ENCODE peak calls at places on chromosomes 2 and 18, in seven cellular contexts. N, D, K, W, X, Q and M are unnamed samples.

GRCh38 chr2:239322414-239323086 is 78.3 kb downstream of the HDAC4 start:
- DNase-seq in D (peak), N (no peak), X (no peak), W (no peak), K (no peak), Q (peak), M (no peak)

GRCh38 chr18:44453505-44453904 is 227.2 kb upstream of the SETBP1 start:
- DNase-seq in X (no peak), W (no peak), N (no peak), D (no peak), Q (no peak), K (no peak), M (peak)

GRCh38 chr2:99974966-99975365 is 167.4 kb downstream of the AFF3 start:
- DNase-seq in W (no peak), N (no peak), Q (no peak), D (peak), X (no peak), K (no peak), M (no peak)

GRCh38 chr18:39805218-39805617 is 2149.8 kb upstream of the PIK3C3 start:
- DNase-seq in K (no peak), W (no peak), N (no peak), Q (no peak), X (no peak), D (no peak), M (no peak)

GRCh38 chr2:241635756-241636155 is 1.2 kb downstream of the THAP4 start:
- DNase-seq in D (no peak), W (no peak), X (no peak), Q (no peak), N (no peak), K (peak), M (peak)

GRCh38 chr2:237451582-237452469 is 35.2 kb upstream of the MLPH start:
- DNase-seq in N (no peak), Q (peak), X (no peak), D (peak), W (no peak), K (peak), M (no peak)

GRCh38 chr18:24914148-24914525 is 437.8 kb downstream of the ZNF521 start:
- DNase-seq in X (no peak), Q (no peak), W (no peak), D (no peak), K (peak), N (no peak), M (no peak)

GRCh38 chr2:180523629-180524340 is 456.6 kb upstream of the UBE2E3 start:
- DNase-seq in Q (no peak), D (peak), W (no peak), N (no peak), X (no peak), K (no peak), M (peak)

GRCh38 chr2:138502253-138503086 is 900 bp downstream of the SPOPL start:
- DNase-seq in X (no peak), N (no peak), K (peak), D (no peak), W (no peak), Q (no peak), M (peak)

GRCh38 chr2:106566050-106566449 is 78.9 kb downstream of the CD8B2 start:
- DNase-seq in W (no peak), K (peak), Q (no peak), N (no peak), X (no peak), D (peak), M (peak)

GRCh38 chr2:191122638-191123294 is 28.0 kb downstream of the STAT4 start:
- DNase-seq in X (no peak), Q (no peak), W (no peak), K (no peak), N (no peak), D (no peak), M (no peak)

GRCh38 chr2:234674781-234675201 is 177.9 kb upstream of the ARL4C start:
- DNase-seq in W (no peak), X (peak), D (peak), K (no peak), Q (no peak), N (no peak), M (peak)

GRCh38 chr2:237178396-237178795 is 92.7 kb downstream of the COPS8 start:
- DNase-seq in Q (no peak), D (peak), W (no peak), X (no peak), K (no peak), N (no peak), M (peak)

GRCh38 chr2:233481368-233482142 is 85.0 kb downstream of the USP40 start:
- DNase-seq in N (no peak), Q (no peak), X (no peak), W (no peak), K (no peak), D (no peak), M (no peak)

GRCh38 chr2:217120429-217120828 is 260.6 kb upstream of the TNP1 start:
- DNase-seq in D (no peak), N (no peak), X (no peak), K (no peak), W (no peak), Q (no peak), M (no peak)

GRCh38 chr2:191677091-191677645 is 768 bp upstream of the NABP1 start:
- DNase-seq in W (no peak), D (peak), N (no peak), Q (no peak), X (peak), K (peak), M (peak)

GRCh38 chr18:11310476-11311086 is 161.2 kb upstream of the PIEZO2 start:
- DNase-seq in Q (peak), N (peak), W (no peak), K (peak), D (peak), X (peak), M (peak)

GRCh38 chr2:174682578-174683391 is 81.5 kb downstream of the CHRNA1 start:
- DNase-seq in X (peak), Q (peak), N (peak), D (peak), K (peak), W (no peak), M (peak)

GRCh38 chr2:86645752-86646151 is 22.1 kb upstream of the RNF103 start:
- DNase-seq in Q (no peak), N (no peak), X (no peak), W (no peak), D (no peak), K (peak), M (no peak)

GRCh38 chr2:94759211-94759610 is 112.0 kb upstream of the TEKT4 start:
- DNase-seq in N (no peak), K (no peak), D (no peak), Q (no peak), X (peak), W (no peak), M (no peak)

GRCh38 chr2:161436411-161436810 is 20.3 kb downstream of the TBR1 start:
- DNase-seq in X (no peak), K (no peak), Q (no peak), D (peak), W (no peak), N (no peak), M (no peak)

GRCh38 chr2:151638188-151638933 is 95.9 kb downstream of the NEB start:
- DNase-seq in Q (no peak), W (no peak), D (no peak), K (no peak), X (no peak), N (no peak), M (peak)

GRCh38 chr2:96336873-96337272 is 1.3 kb downstream of the NCAPH start:
- DNase-seq in X (no peak), W (no peak), D (no peak), Q (no peak), K (no peak), N (no peak), M (no peak)

GRCh38 chr2:100984892-100985307 is 17.2 kb upstream of the RPL31 start:
- DNase-seq in W (peak), D (peak), K (peak), Q (peak), X (peak), N (peak), M (peak)

GRCh38 chr2:66192888-66193287 is 242.0 kb upstream of the MEIS1 start:
- DNase-seq in D (no peak), Q (no peak), W (no peak), X (no peak), K (no peak), N (no peak), M (no peak)

GRCh38 chr2:238097201-238097987 is 2.7 kb upstream of the ESPNL start:
- DNase-seq in D (no peak), Q (no peak), K (no peak), W (no peak), X (no peak), N (no peak), M (no peak)

GRCh38 chr2:110146945-110147332 is 31.3 kb upstream of the MALL start:
- DNase-seq in W (no peak), Q (no peak), N (no peak), X (no peak), D (no peak), K (no peak), M (no peak)

GRCh38 chr2:121451373-121451772 is 79.3 kb upstream of the RNU4ATAC start:
- DNase-seq in W (no peak), X (no peak), D (peak), K (no peak), N (no peak), Q (no peak), M (peak)

GRCh38 chr2:215657844-215658243 is 222.0 kb upstream of the FN1 start:
- DNase-seq in X (no peak), K (peak), W (peak), Q (no peak), N (no peak), D (peak), M (peak)

GRCh38 chr2:2809771-2810170 is 478.7 kb upstream of the MYT1L start:
- DNase-seq in D (no peak), N (no peak), W (no peak), X (no peak), K (no peak), Q (no peak), M (no peak)

GRCh38 chr2:163735692-163736432 is at the start of gene FIGN:
- DNase-seq in N (peak), W (peak), D (peak), K (peak), Q (peak), X (peak), M (peak)

GRCh38 chr2:240819404-240820013 is 510 bp downstream of the KIF1A start:
- DNase-seq in K (peak), X (no peak), N (peak), Q (no peak), W (no peak), D (no peak), M (no peak)

GRCh38 chr18:3572761-3573160 is 122.8 kb downstream of the TGIF1 start:
- DNase-seq in Q (no peak), D (no peak), K (no peak), W (no peak), X (no peak), N (no peak), M (no peak)

GRCh38 chr18:74995404-74995737 is 213.6 kb downstream of the PTGR3 start:
- DNase-seq in D (no peak), N (no peak), W (no peak), X (no peak), Q (no peak), K (no peak), M (no peak)

GRCh38 chr2:188902906-188903305 is 71.3 kb upstream of the COL3A1 start:
- DNase-seq in N (no peak), X (no peak), K (no peak), D (peak), Q (no peak), W (no peak), M (peak)

GRCh38 chr2:158740127-158740526 is 55.0 kb upstream of the DAPL1 start:
- DNase-seq in W (no peak), Q (no peak), X (no peak), K (no peak), N (no peak), D (peak), M (peak)

GRCh38 chr2:232504438-232504837 is 15.8 kb upstream of the PRSS56 start:
- DNase-seq in K (peak), W (no peak), D (no peak), Q (no peak), X (no peak), N (no peak), M (no peak)

GRCh38 chr2:8987413-8987812 is 16.1 kb downstream of the MBOAT2 start:
- DNase-seq in Q (no peak), X (peak), D (peak), K (no peak), W (no peak), N (no peak), M (no peak)
- H3K18ac ChIP-seq in Q (no peak), X (no peak), D (no peak), K (no peak), W (no peak), N (no peak), M (no peak)

DNA sequence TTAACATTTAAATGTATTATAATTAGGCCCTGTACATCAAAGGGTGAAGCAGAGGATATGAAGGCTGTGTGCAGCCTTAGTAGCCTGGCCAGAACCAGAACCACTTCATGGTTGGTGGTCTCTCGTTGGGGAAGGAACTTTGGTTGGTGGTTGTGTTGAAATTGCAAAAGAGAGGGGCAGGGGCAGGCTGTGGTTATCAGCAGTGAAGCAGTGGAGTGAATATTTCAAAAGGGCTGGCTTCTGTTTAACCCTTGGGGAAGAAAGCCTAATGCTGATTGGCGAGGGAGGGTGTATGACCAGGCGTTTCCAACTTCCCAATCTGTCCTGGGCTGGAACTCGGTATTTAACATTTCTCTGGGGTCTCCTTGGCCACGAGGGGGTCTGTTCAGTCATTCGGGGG is 51.2 kb upstream of the LYPD6B start:
- DNase-seq in N (no peak), Q (no peak), W (no peak), D (no peak), X (no peak), K (no peak), M (no peak)
- H3K18ac ChIP-seq in N (no peak), Q (no peak), W (no peak), D (no peak), X (no peak), K (no peak), M (no peak)

GRCh38 chr18:31649894-31650719 is 34.3 kb downstream of the B4GALT6 start:
- DNase-seq in D (no peak), K (no peak), N (no peak), Q (no peak), X (no peak), W (no peak), M (no peak)

GRCh38 chr18:31652875-31653274 is 31.5 kb downstream of the B4GALT6 start:
- DNase-seq in N (no peak), K (no peak), X (no peak), Q (no peak), W (no peak), D (no peak), M (no peak)

GRCh38 chr18:31649449-31649848 is 34.9 kb downstream of the B4GALT6 start:
- DNase-seq in W (no peak), K (no peak), Q (no peak), N (no peak), D (no peak), X (no peak), M (no peak)

GRCh38 chr18:31652355-31652754 is 32.0 kb downstream of the B4GALT6 start:
- DNase-seq in N (no peak), Q (no peak), X (no peak), D (no peak), W (no peak), K (no peak), M (no peak)

DNA sequence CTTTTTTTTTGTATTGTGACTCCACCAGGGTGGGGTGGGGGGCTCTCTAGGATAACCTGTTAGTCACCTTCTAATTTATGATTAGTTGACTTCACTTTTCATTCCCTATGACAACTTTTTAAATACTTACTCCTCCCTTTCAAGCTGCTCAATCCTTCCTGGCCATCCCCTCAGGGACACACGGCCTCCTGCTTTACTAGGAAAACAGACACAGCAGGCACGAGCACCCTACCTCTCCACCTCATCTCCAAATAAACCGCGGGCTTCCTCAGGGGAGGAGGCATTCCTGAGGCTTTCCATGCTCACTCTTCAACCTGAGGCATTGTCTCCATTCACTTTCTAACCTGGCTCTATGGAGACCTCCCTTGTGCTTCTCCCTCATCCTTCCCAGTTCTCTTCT is 33.0 kb downstream of the B4GALT6 start:
- DNase-seq in W (no peak), N (no peak), Q (no peak), K (peak), D (no peak), X (no peak), M (no peak)
- H3K18ac ChIP-seq in W (no peak), N (no peak), Q (no peak), K (no peak), D (no peak), X (no peak), M (no peak)

DNA sequence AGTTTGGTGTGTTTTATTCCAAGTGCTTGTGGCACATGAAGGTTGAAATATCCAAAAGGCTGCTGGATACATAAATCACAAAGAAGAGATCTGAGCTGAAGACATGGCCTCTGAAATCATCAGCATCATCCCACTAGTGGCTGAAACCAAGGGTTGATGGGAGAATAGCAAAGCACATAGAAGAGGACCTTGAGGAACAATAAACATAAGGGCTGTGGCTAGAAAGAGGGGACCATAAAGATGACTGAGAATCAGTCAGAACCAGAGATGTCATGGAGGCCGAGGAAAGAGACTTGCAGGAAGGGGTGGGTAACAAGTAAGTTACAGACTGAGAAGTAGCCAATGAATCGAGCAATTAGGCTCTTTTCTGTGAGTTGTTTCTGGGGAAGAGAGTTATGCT is 116.8 kb downstream of the CDC42EP3 start:
- DNase-seq in N (no peak), D (no peak), K (no peak), X (no peak), Q (no peak), W (no peak), M (no peak)
- H3K18ac ChIP-seq in N (no peak), D (no peak), K (no peak), X (no peak), Q (no peak), W (no peak), M (no peak)

GRCh38 chr2:214192711-214193110 is 218.1 kb upstream of the VWC2L start:
- DNase-seq in X (no peak), D (peak), Q (no peak), N (no peak), W (no peak), K (no peak), M (peak)

GRCh38 chr2:214201892-214202291 is 209.0 kb upstream of the VWC2L start:
- DNase-seq in D (no peak), W (no peak), Q (no peak), X (no peak), K (no peak), N (no peak), M (no peak)

GRCh38 chr2:214193943-214194342 is 216.9 kb upstream of the VWC2L start:
- DNase-seq in D (peak), K (no peak), Q (no peak), N (no peak), X (no peak), W (no peak), M (peak)

GRCh38 chr2:214196260-214196659 is 214.6 kb upstream of the VWC2L start:
- DNase-seq in N (no peak), W (no peak), D (no peak), X (peak), K (peak), Q (no peak), M (no peak)
- H3K18ac ChIP-seq in N (no peak), W (no peak), D (no peak), X (no peak), K (no peak), Q (no peak), M (no peak)

DNA sequence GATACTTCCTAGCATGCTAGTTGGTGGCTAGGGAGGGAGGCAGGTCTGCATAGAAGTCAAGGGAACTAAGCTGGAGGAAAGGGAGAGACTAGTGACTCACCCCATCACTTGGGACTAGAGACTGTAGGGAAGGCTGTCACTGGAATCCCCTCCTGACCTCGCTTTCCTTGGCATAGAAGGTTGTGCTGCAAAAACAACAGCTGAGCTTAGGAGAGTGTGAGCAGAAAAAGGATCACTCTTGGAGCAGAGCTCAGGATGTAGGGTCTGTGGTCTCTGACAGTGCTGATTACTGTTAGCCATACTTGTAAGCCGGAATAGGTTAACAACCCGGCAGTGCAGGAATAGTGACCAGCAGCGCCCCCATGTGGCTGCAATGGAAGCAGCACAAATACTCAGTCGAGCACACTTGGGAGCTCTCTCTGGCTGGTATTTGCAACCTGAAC is 66.9 kb upstream of the SMAD2 start:
- DNase-seq in N (peak), K (peak), W (peak), D (no peak), X (peak), Q (peak), M (no peak)
- H3K18ac ChIP-seq in N (peak), K (no peak), W (no peak), D (no peak), X (no peak), Q (no peak), M (no peak)

GRCh38 chr2:134934641-134935040 is 16.0 kb downstream of the CCNT2 start:
- DNase-seq in X (no peak), K (no peak), W (no peak), N (no peak), Q (no peak), D (no peak), M (peak)
- H3K18ac ChIP-seq in X (no peak), K (no peak), W (no peak), N (no peak), Q (no peak), D (no peak), M (no peak)

GRCh38 chr2:8538951-8539621 is 142.8 kb upstream of the ID2 start:
- DNase-seq in K (no peak), Q (no peak), W (no peak), X (no peak), N (no peak), D (no peak), M (no peak)
- H3K18ac ChIP-seq in K (no peak), Q (no peak), W (no peak), X (peak), N (peak), D (no peak), M (no peak)

GRCh38 chr2:108418416-108418815 is 30.6 kb upstream of the GCC2 start:
- DNase-seq in Q (no peak), K (no peak), X (no peak), W (no peak), D (no peak), N (no peak), M (no peak)
- H3K18ac ChIP-seq in Q (no peak), K (no peak), X (no peak), W (no peak), D (no peak), N (no peak), M (no peak)